ENCODE peak calls at places on chromosomes 3 and 15, in ten cellular contexts. L is heart left ventricle, I is esophagus muscularis mucosa, S is HCT116, O is ovary, K is breast epithelium, B is adrenal gland, A is lower leg skin, W is transverse colon, E is stomach. H is an unnamed sample.

GRCh38 chr3:14532691-14533456 is 7.3 kb downstream of the GRIP2 start:
- DNase-seq in L (peak; percentile 64), I (no peak), S (peak; percentile 49), O (peak; percentile 53), K (no peak), B (no peak), A (peak; percentile 93), W (peak; percentile 78), E (peak; percentile 94), H (peak; percentile 82)

GRCh38 chr3:47910233-47910632 is 106.0 kb downstream of the MAP4 start:
- DNase-seq in L (no peak), I (no peak), S (no peak), O (no peak), K (no peak), B (no peak), A (peak; percentile 21), W (no peak), E (no peak), H (no peak)

GRCh38 chr3:187957209-187957981 is 196.6 kb upstream of the LPP start:
- DNase-seq in L (no peak), I (no peak), S (no peak), O (no peak), K (no peak), B (no peak), A (no peak), W (peak; percentile 35), E (peak; percentile 30), H (no peak)

GRCh38 chr3:87771338-87772059 is 287.3 kb downstream of the CGGBP1 start:
- DNase-seq in L (no peak), I (no peak), S (peak; percentile 13), O (no peak), K (no peak), B (peak; percentile 21), A (no peak), W (no peak), E (no peak), H (no peak)

GRCh38 chr3:38454884-38455638 is 1.4 kb downstream of the ACVR2B start:
- DNase-seq in L (peak; percentile 85), I (no peak), S (no peak), O (peak; percentile 87), K (peak; percentile 47), B (peak; percentile 87), A (peak; percentile 94), W (peak; percentile 88), E (peak; percentile 87), H (peak; percentile 75)

GRCh38 chr15:66805207-66805975 is 103.4 kb downstream of the SMAD6 start:
- DNase-seq in L (no peak), I (no peak), S (no peak), O (no peak), K (no peak), B (no peak), A (no peak), W (no peak), E (no peak), H (no peak)

GRCh38 chr3:54857343-54857742 is 70.5 kb downstream of the LRTM1 start:
- DNase-seq in L (no peak), I (no peak), S (no peak), O (no peak), K (no peak), B (no peak), A (no peak), W (no peak), E (no peak), H (peak; percentile 31)

GRCh38 chr3:44923634-44924033 is 49.2 kb downstream of the TGM4 start:
- DNase-seq in L (no peak), I (no peak), S (no peak), O (no peak), K (no peak), B (no peak), A (no peak), W (no peak), E (no peak), H (no peak)

GRCh38 chr3:119597548-119598288 is at the start of gene PLA1A:
- DNase-seq in L (no peak), I (no peak), S (no peak), O (no peak), K (no peak), B (no peak), A (no peak), W (no peak), E (no peak), H (no peak)

GRCh38 chr3:110623571-110623970 is 448.0 kb upstream of the NECTIN3 start:
- DNase-seq in L (no peak), I (no peak), S (no peak), O (no peak), K (no peak), B (no peak), A (no peak), W (no peak), E (no peak), H (no peak)

GRCh38 chr3:46882377-46883015 is 5.0 kb downstream of the PTH1R start:
- DNase-seq in L (no peak), I (no peak), S (no peak), O (peak; percentile 68), K (no peak), B (no peak), A (peak; percentile 91), W (no peak), E (no peak), H (no peak)

DNA sequence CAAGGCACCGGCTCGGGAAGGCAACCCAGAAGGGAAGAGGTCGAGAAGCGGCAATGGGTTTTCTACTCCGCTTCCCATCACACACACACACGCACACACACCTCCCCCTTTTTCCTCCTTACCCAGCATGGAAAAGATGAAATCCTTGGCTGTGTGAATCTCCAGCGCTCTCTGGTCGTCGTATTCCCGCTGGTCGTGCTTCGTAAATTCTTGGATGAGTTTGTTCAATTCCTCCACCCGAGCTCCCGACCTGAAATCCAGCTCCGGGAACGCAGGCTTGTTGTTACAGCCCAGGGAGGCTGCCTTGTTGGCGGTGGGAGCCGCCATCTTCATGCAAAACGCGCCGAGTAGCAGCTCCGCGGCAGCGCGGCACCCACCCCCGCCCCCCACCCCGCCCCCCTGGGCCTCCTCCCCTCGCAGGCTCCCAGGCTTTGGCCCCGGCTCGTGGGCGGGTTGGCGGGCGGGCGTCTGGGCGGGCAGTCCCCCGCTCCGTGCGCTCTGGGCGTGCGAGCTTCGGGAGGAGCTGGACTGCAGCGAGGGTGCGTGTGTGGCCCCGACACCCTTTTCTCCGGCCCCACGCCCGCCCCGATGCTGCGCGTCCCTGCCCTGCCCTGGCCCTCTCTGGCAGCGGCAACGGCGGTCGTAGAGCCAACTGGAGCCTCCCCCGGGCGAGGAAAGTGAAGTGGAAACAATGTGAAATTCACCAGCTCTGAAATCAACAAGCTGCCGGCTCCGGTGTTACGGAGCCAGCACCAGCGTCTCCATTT is at the start of gene MB21D2:
- DNase-seq in L (peak; percentile 87), I (peak; percentile 93), S (peak; percentile 69), O (peak; percentile 83), K (peak; percentile 43), B (peak; percentile 80), A (peak; percentile 92), W (peak; percentile 69), E (peak; percentile 69), H (peak; percentile 91)
- TF ChIP-seq POLR2A in L (no peak), I (no peak), S (peak; percentile 82), O (no peak), K (no peak), B (peak; percentile 82), A (no peak), W (no peak), E (no peak), H (peak; percentile 50)

GRCh38 chr3:12149029-12149428 is 9.7 kb downstream of the TIMP4 start:
- DNase-seq in L (no peak), I (no peak), S (no peak), O (no peak), K (peak; percentile 56), B (no peak), A (no peak), W (no peak), E (peak; percentile 28), H (no peak)

GRCh38 chr3:12150112-12150511 is 8.6 kb downstream of the TIMP4 start:
- DNase-seq in L (no peak), I (no peak), S (no peak), O (no peak), K (no peak), B (no peak), A (no peak), W (no peak), E (no peak), H (no peak)

GRCh38 chr3:12143949-12144504 is 14.7 kb downstream of the TIMP4 start:
- DNase-seq in L (peak; percentile 69), I (no peak), S (no peak), O (peak; percentile 76), K (peak; percentile 87), B (no peak), A (peak; percentile 94), W (peak; percentile 35), E (peak; percentile 29), H (no peak)

GRCh38 chr3:12147263-12147780 is 11.4 kb downstream of the TIMP4 start:
- DNase-seq in L (no peak), I (peak; percentile 8), S (no peak), O (no peak), K (no peak), B (no peak), A (no peak), W (no peak), E (no peak), H (no peak)

GRCh38 chr3:12148183-12148940 is 10.3 kb downstream of the TIMP4 start:
- DNase-seq in L (no peak), I (peak; percentile 92), S (no peak), O (no peak), K (no peak), B (no peak), A (peak; percentile 89), W (peak; percentile 21), E (no peak), H (no peak)
- TF ChIP-seq POLR2A in L (no peak), I (no peak), S (no peak), O (no peak), K (no peak), B (no peak), A (no peak), W (no peak), E (no peak), H (no peak)

DNA sequence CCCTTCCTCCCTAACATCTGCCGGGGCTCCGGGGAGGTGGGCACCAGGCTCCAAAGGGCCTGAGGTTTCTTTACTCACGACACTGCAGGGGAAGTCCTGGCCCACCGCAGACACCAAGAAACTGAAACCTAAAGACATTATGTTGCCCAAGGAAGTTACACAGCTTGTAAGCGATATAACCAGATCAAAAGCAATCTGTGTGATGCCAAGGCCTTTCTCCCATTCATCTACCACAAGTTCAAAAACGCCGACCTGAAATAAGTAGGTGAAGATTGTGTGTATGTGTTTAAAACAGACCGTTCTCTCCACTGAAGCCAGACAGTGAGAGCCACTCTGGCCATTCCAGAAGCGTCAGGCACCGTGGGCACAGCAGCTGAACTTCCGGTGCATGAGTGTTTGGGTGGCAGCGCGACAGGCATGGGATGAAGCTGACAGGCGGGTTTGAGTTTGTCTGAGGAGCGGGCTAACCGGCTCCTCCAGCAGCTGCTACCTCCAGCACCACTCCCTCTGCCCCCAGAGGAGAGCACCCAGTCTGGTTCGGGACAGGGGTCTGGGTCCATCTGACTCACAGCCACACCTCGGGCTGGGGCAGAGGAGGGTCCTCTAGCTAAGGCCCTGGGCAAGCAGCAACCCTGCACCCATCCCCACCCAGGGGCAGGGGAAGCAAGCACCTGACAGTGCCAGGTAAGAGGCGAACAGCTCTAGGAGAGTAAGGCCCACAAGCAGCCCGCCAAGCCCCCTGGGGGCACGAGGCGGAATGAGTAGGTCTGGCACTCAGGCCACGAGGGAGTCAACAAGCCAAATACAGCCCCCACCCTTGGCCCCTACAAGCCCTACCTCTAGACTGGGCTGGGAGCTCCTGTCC is 1.3 kb downstream of the TNK2 start:
- DNase-seq in L (no peak), I (no peak), S (no peak), O (no peak), K (peak; percentile 77), B (peak; percentile 31), A (peak; percentile 91), W (peak; percentile 65), E (peak; percentile 62), H (no peak)
- TF ChIP-seq POLR2A in L (no peak), I (no peak), S (no peak), O (no peak), K (no peak), B (no peak), A (no peak), W (no peak), E (no peak), H (no peak)

GRCh38 chr15:85785887-85786777 is 8.6 kb downstream of the KLHL25 start:
- DNase-seq in L (no peak), I (no peak), S (peak; percentile 53), O (peak; percentile 54), K (peak; percentile 50), B (peak; percentile 61), A (no peak), W (peak; percentile 66), E (no peak), H (peak; percentile 71)
- TF ChIP-seq POLR2A in L (no peak), I (no peak), S (no peak), O (no peak), K (no peak), B (no peak), A (no peak), W (no peak), E (no peak), H (no peak)

H was measured in H54.